ENCODE peak calls at places on chromosome 2, in ten cellular contexts. T is type B pancreatic cell, I is retina, A is spleen, P is breast epithelium, Z is A172, L is kidney, N is HCT116, Y is Panc1, S is tibial artery. W is an unnamed sample.

GRCh38 chr2:84830095-84830494 is 50.8 kb downstream of the TRABD2A start:
- DNase-seq in T (no peak), I (no peak), A (peak), P (no peak), Z (peak), L (no peak), N (no peak), Y (no peak), S (peak), W (no peak)

GRCh38 chr2:43218550-43219382 is 7.6 kb downstream of the ZFP36L2 start:
- DNase-seq in T (no peak), I (peak), A (peak), P (no peak), Z (peak), L (peak), N (no peak), Y (no peak), S (peak), W (peak)

GRCh38 chr2:167992258-167992657 is 255.1 kb downstream of the STK39 start:
- DNase-seq in T (no peak), I (no peak), A (no peak), P (no peak), Z (no peak), L (no peak), N (no peak), Y (no peak), S (no peak), W (no peak)

GRCh38 chr2:30764021-30764800 is 43.0 kb downstream of the CAPN13 start:
- DNase-seq in T (no peak), I (no peak), A (peak), P (no peak), Z (no peak), L (no peak), N (no peak), Y (no peak), S (no peak), W (no peak)

GRCh38 chr2:21231985-21232384 is 108.2 kb downstream of the TDRD15 start:
- DNase-seq in T (no peak), I (no peak), A (no peak), P (no peak), Z (no peak), L (no peak), N (no peak), Y (no peak), S (no peak), W (no peak)

GRCh38 chr2:39059366-39059952 is 61.4 kb downstream of the SOS1 start:
- DNase-seq in T (no peak), I (peak), A (no peak), P (no peak), Z (peak), L (no peak), N (peak), Y (peak), S (no peak), W (peak)

GRCh38 chr2:72138011-72138881 is 9.4 kb downstream of the CYP26B1 start:
- DNase-seq in T (no peak), I (no peak), A (peak), P (peak), Z (no peak), L (peak), N (no peak), Y (no peak), S (peak), W (peak)

GRCh38 chr2:102027036-102027702 is 35.4 kb downstream of the IL1R2 start:
- DNase-seq in T (no peak), I (peak), A (no peak), P (no peak), Z (peak), L (no peak), N (no peak), Y (no peak), S (no peak), W (no peak)

GRCh38 chr2:168241208-168241607 is 6.2 kb downstream of the STK39 start:
- DNase-seq in T (no peak), I (no peak), A (peak), P (no peak), Z (no peak), L (no peak), N (no peak), Y (no peak), S (no peak), W (no peak)

GRCh38 chr2:105180491-105180972 is 61.0 kb upstream of the GPR45 start:
- DNase-seq in T (no peak), I (no peak), A (no peak), P (no peak), Z (no peak), L (no peak), N (no peak), Y (no peak), S (no peak), W (no peak)

GRCh38 chr2:171811229-171811628 is 82.8 kb downstream of the SLC25A12 start:
- DNase-seq in T (no peak), I (no peak), A (no peak), P (no peak), Z (peak), L (no peak), N (peak), Y (peak), S (no peak), W (no peak)

GRCh38 chr2:85785027-85785822 is 31.4 kb downstream of the ATOH8 start:
- DNase-seq in T (no peak), I (peak), A (peak), P (no peak), Z (peak), L (peak), N (no peak), Y (no peak), S (peak), W (no peak)

GRCh38 chr2:69957970-69958369 is 3.5 kb downstream of the ASPRV1 start:
- DNase-seq in T (no peak), I (peak), A (no peak), P (no peak), Z (no peak), L (no peak), N (no peak), Y (no peak), S (peak), W (no peak)

GRCh38 chr2:212005077-212005671 is 533.4 kb downstream of the ERBB4 start:
- DNase-seq in T (no peak), I (no peak), A (no peak), P (no peak), Z (peak), L (no peak), N (peak), Y (peak), S (no peak), W (peak)

GRCh38 chr2:30947686-30948085 is 140.4 kb upstream of the CAPN13 start:
- DNase-seq in T (no peak), I (no peak), A (no peak), P (no peak), Z (no peak), L (no peak), N (no peak), Y (no peak), S (no peak), W (no peak)

GRCh38 chr2:34419856-34420255 is 820.8 kb upstream of the FAM98A start:
- DNase-seq in T (no peak), I (no peak), A (no peak), P (no peak), Z (no peak), L (no peak), N (no peak), Y (no peak), S (no peak), W (no peak)

GRCh38 chr2:19367346-19367745 is 8.9 kb upstream of the OSR1 start:
- DNase-seq in T (no peak), I (no peak), A (no peak), P (no peak), Z (no peak), L (no peak), N (no peak), Y (no peak), S (no peak), W (no peak)

GRCh38 chr2:6642011-6642410 is 223.7 kb downstream of the CMPK2 start:
- DNase-seq in T (no peak), I (no peak), A (no peak), P (no peak), Z (no peak), L (no peak), N (no peak), Y (no peak), S (no peak), W (no peak)

GRCh38 chr2:213149949-213150314 is 1.5 kb downstream of the IKZF2 start:
- DNase-seq in T (no peak), I (peak), A (no peak), P (no peak), Z (no peak), L (no peak), N (no peak), Y (no peak), S (no peak), W (no peak)

GRCh38 chr2:236610991-236611821 is 41.6 kb downstream of the ACKR3 start:
- DNase-seq in T (no peak), I (no peak), A (no peak), P (no peak), Z (no peak), L (no peak), N (no peak), Y (no peak), S (no peak), W (no peak)

GRCh38 chr2:219644801-219645480 is 17.5 kb downstream of the SLC4A3 start:
- DNase-seq in T (peak), I (peak), A (no peak), P (no peak), Z (peak), L (peak), N (no peak), Y (no peak), S (no peak), W (no peak)

GRCh38 chr2:65545818-65546217 is 113.4 kb upstream of the SPRED2 start:
- DNase-seq in T (no peak), I (no peak), A (no peak), P (no peak), Z (peak), L (no peak), N (no peak), Y (peak), S (no peak), W (peak)

GRCh38 chr2:20103514-20103913 is 52.1 kb upstream of the LAPTM4A start:
- DNase-seq in T (no peak), I (no peak), A (no peak), P (no peak), Z (peak), L (no peak), N (no peak), Y (no peak), S (no peak), W (no peak)

GRCh38 chr2:158969717-158970521 is 1.5 kb downstream of the TANC1 start:
- DNase-seq in T (no peak), I (peak), A (no peak), P (peak), Z (peak), L (peak), N (no peak), Y (no peak), S (peak), W (peak)

W was measured in LoVo.